ENCODE peak calls at places on chromosomes 4 and X, in six cellular contexts. S is HCT116, A is endothelial cell of umbilical vein, T is body of pancreas, C is A549, G is heart left ventricle. Y is an unnamed sample.

GRCh38 chr4:40205259-40206198 is 8.7 kb downstream of the RHOH start:
- DNase-seq in C (no peak), G (no peak), S (no peak), T (peak), A (no peak), Y (no peak)

GRCh38 chr4:17111959-17112659 is 213.7 kb upstream of the LDB2 start:
- DNase-seq in C (no peak), G (no peak), A (no peak), T (no peak), S (no peak), Y (no peak)

GRCh38 chr4:150867148-150867547 is 147.9 kb downstream of the LRBA start:
- DNase-seq in T (peak), S (peak), C (peak), A (peak), G (no peak), Y (peak)

GRCh38 chr4:99013402-99013843 is 17.9 kb downstream of the METAP1 start:
- DNase-seq in G (no peak), S (no peak), C (no peak), T (no peak), A (no peak), Y (no peak)

GRCh38 chr4:189096717-189097116 is 844.0 kb upstream of the FRG1 start:
- DNase-seq in G (no peak), C (no peak), T (no peak), A (no peak), S (no peak), Y (no peak)

GRCh38 chr4:6917445-6918241 is 8.0 kb downstream of the TBC1D14 start:
- DNase-seq in A (peak), S (peak), T (peak), G (peak), C (peak), Y (peak)

GRCh38 chr4:128854433-128854832 is 44.9 kb downstream of the JADE1 start:
- DNase-seq in C (no peak), G (no peak), T (no peak), S (no peak), A (peak), Y (no peak)

GRCh38 chr4:134906404-134907023 is 704.9 kb upstream of the PABPC4L start:
- DNase-seq in A (peak), C (peak), T (no peak), S (no peak), G (no peak), Y (no peak)

GRCh38 chr4:123284166-123284565 is 112.4 kb upstream of the SPRY1 start:
- DNase-seq in T (no peak), G (no peak), S (no peak), C (no peak), A (peak), Y (no peak)

GRCh38 chrX:139213241-139213709 is 317.3 kb upstream of the F9 start:
- DNase-seq in A (no peak), S (no peak), C (no peak), T (no peak), G (no peak), Y (no peak)

GRCh38 chr4:137610960-137611359 is 78.7 kb upstream of the PCDH18 start:
- DNase-seq in C (peak), S (no peak), T (no peak), G (no peak), A (peak), Y (no peak)

GRCh38 chr4:57071340-57071739 is 38.8 kb downstream of the IGFBP7 start:
- DNase-seq in S (no peak), C (no peak), A (no peak), G (no peak), T (peak), Y (peak)

GRCh38 chr4:15544196-15544730 is 74.6 kb downstream of the CC2D2A start:
- DNase-seq in T (no peak), C (no peak), A (no peak), S (no peak), G (no peak), Y (no peak)

GRCh38 chr4:125043453-125043852 is 271.3 kb upstream of the FAT4 start:
- DNase-seq in T (no peak), C (no peak), A (no peak), S (no peak), G (no peak), Y (no peak)

GRCh38 chr4:38099908-38100407 is 139.8 kb downstream of the PTTG2 start:
- DNase-seq in A (peak), T (no peak), S (no peak), G (no peak), C (no peak), Y (no peak)

GRCh38 chr4:15953625-15954024 is 9.3 kb downstream of the FGFBP2 start:
- DNase-seq in T (no peak), S (no peak), C (no peak), A (no peak), G (no peak), Y (no peak)

GRCh38 chrX:16839852-16840460 is 30.2 kb downstream of the RBBP7 start:
- DNase-seq in C (peak), A (no peak), T (no peak), G (no peak), S (no peak), Y (no peak)

GRCh38 chr4:173171098-173171497 is 2.5 kb downstream of the GALNT7 start:
- DNase-seq in G (no peak), C (peak), A (peak), T (no peak), S (no peak), Y (no peak)

GRCh38 chr4:8038702-8039251 is 99.1 kb upstream of the AFAP1 start:
- DNase-seq in C (no peak), A (no peak), S (no peak), G (no peak), T (no peak), Y (no peak)

GRCh38 chr4:27176400-27176799 is 315.8 kb downstream of the STIM2 start:
- DNase-seq in G (no peak), A (no peak), T (peak), S (peak), C (peak), Y (no peak)

GRCh38 chr4:3732076-3733028 is 33.8 kb upstream of the ADRA2C start:
- DNase-seq in S (no peak), T (no peak), C (no peak), G (no peak), A (no peak), Y (no peak)

GRCh38 chr4:83865417-83866150 is 329.7 kb downstream of the GPAT3 start:
- DNase-seq in T (no peak), A (no peak), G (no peak), C (no peak), S (no peak), Y (no peak)

GRCh38 chrX:24301060-24301459 is 12.8 kb downstream of the SUPT20HL2 start:
- DNase-seq in S (no peak), C (no peak), T (no peak), G (no peak), A (no peak), Y (no peak)

GRCh38 chr4:10872833-10873517 is 188.4 kb upstream of the CLNK start:
- DNase-seq in S (no peak), G (no peak), A (no peak), T (no peak), C (no peak), Y (no peak)

GRCh38 chr4:95243892-95244291 is 304.9 kb downstream of the UNC5C start:
- DNase-seq in A (no peak), S (no peak), C (no peak), T (no peak), G (no peak), Y (no peak)

GRCh38 chr4:83850435-83850834 is 314.5 kb downstream of the GPAT3 start:
- DNase-seq in A (no peak), T (no peak), S (no peak), C (peak), G (no peak), Y (no peak)

GRCh38 chr4:138344851-138345250 is 102.7 kb upstream of the SLC7A11 start:
- DNase-seq in T (no peak), S (no peak), C (no peak), A (no peak), G (no peak), Y (no peak)

GRCh38 chr4:155891058-155891457 is 12.4 kb upstream of the TDO2 start:
- DNase-seq in S (no peak), A (no peak), T (no peak), G (no peak), C (no peak), Y (no peak)

GRCh38 chr4:119136541-119136940 is 909 bp downstream of the MYOZ2 start:
- DNase-seq in G (no peak), A (no peak), S (no peak), T (no peak), C (no peak), Y (no peak)

GRCh38 chr4:39067451-39067850 is 5.4 kb downstream of the KLHL5 start:
- DNase-seq in T (no peak), G (no peak), C (no peak), S (no peak), A (no peak), Y (no peak)

GRCh38 chr4:152784490-152785195 is 4.9 kb downstream of the ARFIP1 start:
- DNase-seq in G (no peak), C (peak), T (peak), S (peak), A (no peak), Y (no peak)

GRCh38 chr4:142164767-142165500 is 528.6 kb downstream of the IL15 start:
- DNase-seq in C (no peak), A (no peak), G (no peak), T (no peak), S (no peak), Y (no peak)

GRCh38 chrX:1535241-1536041 is 1.5 kb downstream of the P2RY8 start:
- DNase-seq in C (no peak), S (no peak), T (peak), G (no peak), A (no peak), Y (peak)

GRCh38 chrX:134542485-134542884 is 82.5 kb downstream of the HPRT1 start:
- DNase-seq in T (peak), G (no peak), A (no peak), S (no peak), C (peak), Y (no peak)

GRCh38 chr4:151712777-151713176 is 48.0 kb downstream of the GATB start:
- DNase-seq in T (no peak), S (no peak), A (no peak), G (no peak), C (no peak), Y (no peak)

GRCh38 chrX:130097507-130098201 is 12.6 kb downstream of the ELF4 start:
- DNase-seq in A (peak), S (no peak), G (no peak), C (no peak), T (no peak), Y (no peak)

GRCh38 chr4:78864405-78865024 is 74.7 kb downstream of the PAQR3 start:
- DNase-seq in C (peak), T (peak), G (no peak), A (peak), S (peak), Y (peak)

GRCh38 chr4:129063640-129064039 is 29.7 kb downstream of the SCLT1 start:
- DNase-seq in A (no peak), S (no peak), T (no peak), G (no peak), C (no peak), Y (no peak)

GRCh38 chr4:87073187-87073569 is 138.4 kb downstream of the AFF1 start:
- DNase-seq in T (no peak), A (no peak), G (no peak), S (no peak), C (no peak), Y (no peak)
- H3K4me3 ChIP-seq in T (no peak), A (no peak), G (peak), S (no peak), C (no peak), Y (no peak)

GRCh38 chrX:150365953-150366911 is 3.1 kb downstream of the MAMLD1 start:
- DNase-seq in T (peak), A (peak), C (peak), G (peak), S (no peak), Y (peak)

GRCh38 chrX:150362599-150363481 is at the start of gene MAMLD1:
- DNase-seq in A (peak), C (peak), G (peak), T (peak), S (peak), Y (peak)

GRCh38 chrX:150365051-150365952 is 2.2 kb downstream of the MAMLD1 start:
- DNase-seq in A (peak), C (peak), T (peak), G (peak), S (peak), Y (peak)

GRCh38 chrX:150363561-150364346 is 637 bp downstream of the MAMLD1 start:
- DNase-seq in T (peak), C (peak), G (peak), A (peak), S (no peak), Y (no peak)

GRCh38 chrX:150364347-150365050 is 1.4 kb downstream of the MAMLD1 start:
- DNase-seq in A (peak), S (no peak), C (peak), T (peak), G (no peak), Y (no peak)
- TF ChIP-seq POLR2A in A (no peak), S (no peak), C (no peak), T (no peak), G (no peak), Y (no peak)

GRCh38 chr4:108620101-108620932 is at the start of gene RPL34:
- DNase-seq in G (peak), C (peak), T (peak), A (peak), S (peak), Y (peak)

GRCh38 chr4:108622022-108622421 is 1.6 kb downstream of the RPL34 start:
- DNase-seq in T (no peak), S (no peak), C (no peak), A (no peak), G (no peak), Y (no peak)

GRCh38 chr4:108624263-108625056 is 4.1 kb downstream of the RPL34 start:
- DNase-seq in T (no peak), G (no peak), A (no peak), S (no peak), C (no peak), Y (no peak)

GRCh38 chr4:108620933-108621905 is 843 bp downstream of the RPL34 start:
- DNase-seq in S (no peak), A (peak), C (no peak), T (peak), G (no peak), Y (no peak)

GRCh38 chr4:108622828-108623227 is 2.5 kb downstream of the RPL34 start:
- DNase-seq in G (no peak), C (no peak), A (no peak), S (no peak), T (no peak), Y (no peak)
- H3K4me3 ChIP-seq in G (no peak), C (peak), A (peak), S (no peak), T (no peak), Y (no peak)

DNA sequence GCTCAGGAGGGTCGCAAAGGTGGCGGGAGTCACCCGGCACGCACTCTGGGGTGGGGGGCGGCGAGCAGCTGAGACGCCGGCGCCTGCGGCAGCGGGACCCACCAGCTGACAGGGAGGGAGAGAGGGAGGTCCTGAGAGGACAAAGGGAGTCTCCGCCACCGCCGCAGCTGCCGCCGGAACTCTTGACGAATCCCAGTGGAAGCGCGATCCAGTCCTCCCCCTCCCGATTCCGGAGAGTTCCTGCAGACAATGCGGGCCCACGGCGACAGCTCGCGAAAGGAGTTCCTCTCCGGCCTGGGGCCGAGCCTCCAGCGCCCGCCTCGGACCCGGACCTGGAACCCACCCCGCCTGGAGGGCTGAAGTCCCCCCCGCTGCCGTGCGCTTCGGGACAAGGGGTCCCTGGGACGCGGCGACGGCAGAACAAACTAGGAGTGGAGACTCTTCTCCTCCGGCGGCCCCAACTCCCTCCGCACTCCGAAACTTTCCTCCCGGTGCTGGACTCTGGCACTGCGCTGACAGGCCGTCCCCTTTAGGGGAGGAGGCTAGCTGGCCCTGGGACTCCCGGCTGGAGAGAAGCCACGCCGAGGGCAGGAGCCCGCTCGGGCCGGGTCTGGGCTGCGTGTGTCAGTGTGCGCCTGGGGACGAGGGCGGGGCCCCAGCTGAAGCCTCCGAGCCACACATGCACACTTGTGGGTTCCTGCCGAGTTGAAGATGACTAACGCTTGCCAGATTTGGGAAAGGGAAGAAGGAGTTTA is at the start of gene ANTXR2:
- DNase-seq in G (peak), A (peak), S (peak), T (peak), C (peak), Y (peak)
- TF ChIP-seq POLR2A in G (no peak), A (peak), S (peak), T (peak), C (peak), Y (no peak)

GRCh38 chr4:147735413-147736301 is 3.8 kb downstream of the ARHGAP10 start:
- DNase-seq in S (no peak), A (peak), T (no peak), G (no peak), C (no peak), Y (no peak)

GRCh38 chr4:147732516-147733193 is 767 bp downstream of the ARHGAP10 start:
- DNase-seq in G (peak), S (no peak), A (peak), T (peak), C (no peak), Y (no peak)

GRCh38 chr4:147731611-147732515 is at the start of gene ARHGAP10:
- DNase-seq in A (peak), G (peak), T (peak), C (peak), S (no peak), Y (peak)

GRCh38 chr4:147734496-147734895 is 2.6 kb downstream of the ARHGAP10 start:
- DNase-seq in A (no peak), G (no peak), C (no peak), T (no peak), S (no peak), Y (no peak)

DNA sequence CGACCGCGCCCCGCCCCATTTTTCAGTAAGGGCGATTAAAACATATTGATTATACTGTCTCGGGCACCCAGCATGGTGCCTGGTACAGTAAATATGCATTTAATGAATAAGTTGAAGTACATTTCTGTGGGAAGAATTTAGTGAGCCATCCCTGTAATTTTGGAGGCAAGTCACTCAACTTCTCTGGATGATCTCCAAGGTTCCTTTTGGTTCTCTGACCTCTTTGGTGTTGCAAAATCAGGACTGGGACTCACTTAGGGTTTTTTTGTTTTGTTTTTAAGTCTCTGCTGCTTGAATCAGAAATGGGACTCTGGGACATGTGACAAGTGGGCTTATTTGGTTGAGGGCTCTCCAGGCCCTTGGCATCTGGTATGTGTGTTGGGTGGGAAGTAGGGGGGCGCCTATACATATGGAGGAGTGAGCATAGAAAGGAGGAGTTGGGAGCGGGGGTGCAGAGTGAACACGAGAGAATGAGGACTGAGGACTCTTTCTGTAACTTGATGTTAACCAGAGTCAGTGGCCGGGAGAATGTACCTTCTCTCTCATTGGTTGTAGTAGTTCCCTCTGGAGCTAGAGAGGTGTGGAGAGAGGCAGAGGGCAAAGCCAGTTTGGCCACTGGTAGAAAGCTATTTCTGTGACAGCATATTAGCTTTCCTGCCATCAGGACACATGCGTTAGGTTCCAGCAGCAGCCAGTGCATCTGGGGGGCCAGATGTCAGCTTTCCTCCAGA is 1.9 kb downstream of the ARHGAP10 start:
- DNase-seq in A (peak), S (no peak), C (no peak), T (peak), G (no peak), Y (peak)
- H3K4me3 ChIP-seq in A (peak), S (peak), C (peak), T (no peak), G (peak), Y (peak)

GRCh38 chrX:41900321-41900720 is 23.0 kb downstream of the CASK start:
- DNase-seq in C (no peak), S (no peak), T (no peak), G (no peak), A (no peak), Y (no peak)
- TF ChIP-seq POLR2A in C (no peak), S (no peak), T (no peak), G (no peak), A (no peak), Y (no peak)

DNA sequence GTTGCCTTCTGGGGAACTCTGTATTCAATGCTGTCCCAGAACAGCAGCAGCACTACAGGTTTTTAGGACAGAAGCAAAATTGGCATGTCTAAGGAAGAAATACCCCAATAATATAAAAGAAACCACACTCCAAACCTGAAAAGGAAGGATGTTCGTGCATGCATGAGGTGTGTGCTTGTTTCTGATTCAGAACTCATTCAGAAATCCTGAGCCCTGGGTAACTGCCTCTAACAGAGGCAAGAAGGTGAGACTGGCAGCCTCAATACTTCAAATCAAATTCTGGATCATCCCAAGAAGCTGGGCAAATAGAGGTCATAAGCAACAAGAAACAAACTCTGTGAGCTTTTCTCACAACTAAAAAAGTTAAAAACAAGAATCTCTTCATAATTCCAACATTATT is 2.7 kb downstream of the CXCL1 start:
- DNase-seq in T (no peak), G (no peak), C (no peak), S (no peak), A (peak), Y (no peak)
- H3K4me3 ChIP-seq in T (no peak), G (no peak), C (no peak), S (no peak), A (no peak), Y (no peak)